ENCODE peak calls at places on chromosomes 16 and 17, in nine cellular contexts. O, B, W, L, D, M, E, V and K are unnamed samples. For H3K36me3 and H3K4me1, the result is how much of the 10 kb centered on the place peaks cover.

GRCh38 chr16:46947900-46948547 is 25.4 kb downstream of the DNAJA2 start:
- DNase-seq in E (peak), W (no peak), V (peak), B (peak), M (no peak), O (peak), D (peak), L (peak), K (peak)

GRCh38 chr17:37317867-37318266 is 57.9 kb upstream of the C17orf78 start:
- DNase-seq in W (no peak), M (no peak), E (no peak), O (no peak), V (no peak), L (no peak), D (no peak), B (no peak), K (no peak)

GRCh38 chr17:48915459-48916282 is 7.5 kb downstream of the UBE2Z start:
- DNase-seq in O (peak), M (no peak), B (no peak), W (peak), E (peak), V (peak), L (peak), D (peak), K (peak)

GRCh38 chr16:4330277-4330882 is 14.5 kb downstream of the GLIS2 start:
- DNase-seq in W (peak), O (peak), L (peak), D (peak), M (peak), V (peak), E (peak), B (peak), K (peak)

GRCh38 chr17:58344047-58344790 is 7.8 kb downstream of the SUPT4H1 start:
- DNase-seq in D (peak), B (peak), L (no peak), E (peak), V (no peak), W (peak), O (no peak), M (no peak), K (peak)

GRCh38 chr17:27990100-27990499 is 52.4 kb upstream of the NLK start:
- DNase-seq in E (no peak), D (no peak), L (no peak), B (no peak), M (no peak), W (no peak), V (no peak), O (no peak), K (no peak)

GRCh38 chr17:64063766-64064224 is 43.4 kb upstream of the ICAM2 start:
- DNase-seq in L (peak), B (peak), D (peak), V (peak), O (peak), W (peak), E (no peak), M (peak), K (peak)

GRCh38 chr16:56988161-56988947 is 1.0 kb upstream of the NLRC5 start:
- DNase-seq in L (peak), W (no peak), M (no peak), E (no peak), O (peak), B (no peak), V (peak), D (peak), K (no peak)

GRCh38 chr16:89711601-89712475 is 8.9 kb downstream of the VPS9D1 start:
- DNase-seq in E (peak), L (peak), B (peak), D (peak), M (peak), V (peak), O (peak), W (peak), K (peak)

GRCh38 chr17:28230011-28230410 is 89.0 kb upstream of the TMEM97 start:
- DNase-seq in L (no peak), W (peak), M (no peak), V (no peak), O (no peak), E (peak), B (no peak), D (no peak), K (no peak)

GRCh38 chr16:4414187-4414909 is 2.0 kb downstream of the CORO7 start:
- DNase-seq in E (peak), M (no peak), O (no peak), B (peak), D (no peak), V (peak), L (no peak), W (peak), K (no peak)

GRCh38 chr16:31868164-31868563 is 5.4 kb upstream of the ZNF267 start:
- DNase-seq in L (no peak), D (no peak), M (no peak), B (no peak), V (no peak), O (no peak), W (no peak), E (no peak), K (no peak)

GRCh38 chr16:17233301-17234002 is 237.3 kb downstream of the XYLT1 start:
- DNase-seq in M (no peak), B (no peak), D (no peak), W (no peak), O (no peak), L (no peak), E (no peak), V (no peak), K (no peak)

GRCh38 chr16:17828012-17828411 is 357.3 kb upstream of the XYLT1 start:
- DNase-seq in W (no peak), L (peak), E (no peak), V (no peak), D (peak), B (no peak), M (no peak), O (peak), K (no peak)

GRCh38 chr17:29625037-29625750 is 2.5 kb upstream of the CORO6 start:
- DNase-seq in V (no peak), E (no peak), D (peak), W (no peak), B (no peak), O (peak), L (peak), M (no peak), K (no peak)

GRCh38 chr17:36055921-36056320 is 8.2 kb upstream of the CCL18 start:
- DNase-seq in M (no peak), B (no peak), D (no peak), W (no peak), V (no peak), L (no peak), O (no peak), E (no peak), K (no peak)

GRCh38 chr17:28390984-28391383 is 15.0 kb downstream of the SLC46A1 start:
- DNase-seq in W (no peak), V (no peak), L (no peak), M (no peak), O (no peak), B (no peak), E (no peak), D (no peak), K (no peak)

GRCh38 chr17:75652934-75653549 is 13.9 kb downstream of the RECQL5 start:
- DNase-seq in E (peak), D (peak), L (peak), B (peak), V (peak), O (peak), W (no peak), M (no peak), K (no peak)

GRCh38 chr17:16379654-16380053 is 1.2 kb upstream of the UBB start:
- DNase-seq in O (no peak), E (no peak), D (no peak), B (no peak), M (no peak), V (no peak), W (no peak), L (no peak), K (no peak)

GRCh38 chr17:76266244-76266938 is 1.2 kb downstream of the UBALD2 start:
- DNase-seq in M (no peak), E (no peak), V (peak), B (peak), D (peak), L (peak), W (peak), O (peak), K (peak)

GRCh38 chr16:23186171-23186570 is 3.6 kb downstream of the SCNN1G start:
- DNase-seq in W (no peak), M (no peak), L (no peak), B (no peak), E (no peak), D (no peak), O (no peak), V (no peak), K (no peak)

GRCh38 chr17:4782652-4783051 is 3.5 kb downstream of the VMO1 start:
- DNase-seq in L (no peak), E (no peak), M (peak), W (peak), D (no peak), B (no peak), O (no peak), V (no peak), K (no peak)

GRCh38 chr16:16092925-16093624 is 130.2 kb downstream of the ABCC6 start:
- DNase-seq in W (peak), M (no peak), B (no peak), E (no peak), D (peak), L (peak), O (peak), V (no peak), K (peak)

GRCh38 chr17:59381716-59382570 is 50.5 kb downstream of the YPEL2 start:
- DNase-seq in M (no peak), V (no peak), D (no peak), L (peak), B (no peak), W (peak), E (no peak), O (no peak), K (no peak)

DNA sequence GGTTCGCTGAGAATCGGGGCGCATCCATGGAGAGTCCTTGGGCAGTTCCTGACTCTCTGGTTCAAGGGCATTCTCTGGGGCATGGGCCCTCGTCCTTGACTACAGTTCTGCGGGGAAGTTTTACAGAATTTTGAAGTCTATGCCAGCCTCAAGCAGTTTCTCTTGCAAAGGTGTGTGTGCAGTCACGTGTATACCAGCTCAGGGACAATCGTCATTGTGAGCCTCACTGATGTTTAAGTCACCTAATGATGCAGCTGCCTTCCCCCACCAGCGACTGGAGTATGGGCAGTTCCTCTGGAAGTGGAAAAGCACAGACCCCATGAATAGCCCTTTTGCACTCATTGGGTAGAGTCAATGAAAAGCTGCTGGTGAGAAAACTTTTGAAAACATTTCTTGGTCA is 1.3 kb downstream of the PLCG2 start:
- DNase-seq in O (no peak), L (no peak), M (no peak), D (no peak), V (no peak), E (no peak), B (no peak), W (no peak), K (no peak)
- H3K4me3 ChIP-seq in O (no peak), L (no peak), M (peak), D (no peak), V (no peak), E (peak), B (no peak), W (no peak), K (no peak)

GRCh38 chr16:1973461-1974156 is 1.8 kb downstream of the TBL3 start:
- DNase-seq in L (no peak), V (no peak), D (no peak), M (no peak), O (no peak), B (no peak), W (no peak), E (no peak), K (no peak)

GRCh38 chr16:1976216-1976520 is 4.3 kb downstream of the TBL3 start:
- DNase-seq in V (no peak), E (no peak), B (no peak), D (no peak), W (no peak), O (no peak), M (no peak), L (no peak), K (no peak)

GRCh38 chr16:1974157-1975070 is 2.6 kb downstream of the TBL3 start:
- DNase-seq in B (no peak), M (no peak), L (no peak), O (no peak), D (no peak), E (no peak), V (no peak), W (no peak), K (no peak)

GRCh38 chr16:1976951-1977874 is 4.1 kb downstream of the NOXO1 start:
- DNase-seq in D (no peak), B (no peak), E (no peak), O (no peak), V (no peak), M (peak), L (no peak), W (no peak), K (no peak)

GRCh38 chr16:1975432-1976215 is 3.8 kb downstream of the TBL3 start:
- DNase-seq in O (no peak), M (peak), B (no peak), L (no peak), W (no peak), V (no peak), D (no peak), E (no peak), K (no peak)
- H3K36me3 ChIP-seq in O (under half), M (under half), B (under half), L (under half), W (under half), V (half or more), D (under half), E (under half), K (under half)

GRCh38 chr16:8858994-8859912 is 9.6 kb downstream of the CARHSP1 start:
- DNase-seq in B (no peak), M (peak), L (no peak), E (no peak), W (no peak), V (no peak), O (no peak), D (no peak), K (no peak)

GRCh38 chr16:8863594-8864424 is 5.0 kb downstream of the CARHSP1 start:
- DNase-seq in W (peak), D (no peak), V (peak), L (peak), B (no peak), E (no peak), O (no peak), M (no peak), K (peak)

GRCh38 chr16:8859913-8860881 is 8.6 kb downstream of the CARHSP1 start:
- DNase-seq in O (peak), B (no peak), E (no peak), D (peak), L (peak), M (peak), W (peak), V (peak), K (no peak)

GRCh38 chr16:8862309-8863130 is 6.3 kb downstream of the CARHSP1 start:
- DNase-seq in O (no peak), V (no peak), D (no peak), M (no peak), L (no peak), E (no peak), B (no peak), W (no peak), K (no peak)

DNA sequence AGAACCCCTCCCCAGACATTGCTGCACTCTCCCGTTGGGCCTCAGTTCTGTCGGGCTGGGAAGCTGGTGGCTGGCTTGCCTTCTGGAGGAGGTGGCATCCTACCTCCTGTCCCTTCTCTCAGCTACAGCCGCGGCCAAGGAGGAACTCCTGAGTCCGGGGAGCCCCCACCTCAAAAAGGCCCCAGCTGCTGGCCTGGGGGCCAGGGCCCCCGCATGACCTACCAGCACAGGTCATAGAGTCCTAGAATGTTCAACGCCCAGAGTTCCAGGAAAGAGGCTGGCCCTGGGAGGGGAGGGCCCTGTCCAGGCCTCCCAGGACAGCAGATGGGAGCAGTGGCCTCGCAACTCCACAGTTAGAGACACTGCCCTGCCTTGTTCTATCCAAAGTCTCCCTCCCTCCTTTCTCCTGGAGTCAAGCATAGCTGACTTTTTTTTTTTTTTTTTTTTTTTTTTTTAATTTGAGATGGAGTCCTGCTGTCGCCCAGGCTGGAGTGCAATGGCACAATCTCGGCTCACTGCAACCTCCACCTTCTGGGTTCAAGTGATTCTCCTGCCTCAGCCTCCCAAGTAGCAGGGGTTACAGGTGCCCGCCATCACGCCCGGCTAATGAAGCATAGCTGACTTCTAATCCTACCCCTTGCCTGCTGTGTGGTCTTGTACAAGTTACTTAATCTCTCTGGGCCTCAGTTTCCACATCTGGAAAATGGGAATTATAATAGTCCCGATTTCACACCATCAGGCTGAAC is 7.1 kb downstream of the CARHSP1 start:
- DNase-seq in B (no peak), O (no peak), D (no peak), V (peak), L (peak), E (no peak), M (peak), W (peak), K (no peak)
- H3K4me1 ChIP-seq in B (under half), O (under half), D (under half), V (half or more), L (under half), E (under half), M (half or more), W (half or more), K (under half)

GRCh38 chr17:50194441-50195195 is 6.8 kb downstream of the COL1A1 start:
- DNase-seq in V (no peak), O (no peak), B (no peak), W (no peak), M (no peak), D (peak), L (peak), E (no peak), K (no peak)
- H3K4me3 ChIP-seq in V (peak), O (no peak), B (no peak), W (no peak), M (no peak), D (no peak), L (peak), E (no peak), K (no peak)

GRCh38 chr16:70018254-70018653 is 67.1 kb downstream of the CLEC18A start:
- DNase-seq in M (no peak), O (peak), V (peak), D (peak), E (peak), L (peak), B (peak), W (peak), K (no peak)
- H3K36me3 ChIP-seq in M (half or more), O (under half), V (under half), D (under half), E (under half), L (under half), B (under half), W (under half), K (under half)